ENCODE peak calls at places on chromosomes 1 and 21, in eight cellular contexts. One of them, this sample, is unnamed.

GRCh38 chr1:241775021-241775420 is 73.0 kb upstream of the EXO1 start:
- DNase-seq in cardiac muscle cell: no peak
- DNase-seq in neural progenitor cell: no peak
- DNase-seq in lower leg skin: no peak
- DNase-seq in GM23338: no peak
- DNase-seq in astrocyte of the spinal cord: no peak
- DNase-seq in fibroblast of pulmonary artery: no peak
- DNase-seq in AG09309: no peak
- DNase-seq in this sample: no peak

GRCh38 chr1:84653130-84653680 is 37.1 kb downstream of the SSX2IP start:
- DNase-seq in AG09309: no peak
- DNase-seq in neural progenitor cell: no peak
- DNase-seq in GM23338: peak
- DNase-seq in cardiac muscle cell: no peak
- DNase-seq in fibroblast of pulmonary artery: peak
- DNase-seq in astrocyte of the spinal cord: peak
- DNase-seq in lower leg skin: no peak
- DNase-seq in this sample: no peak

GRCh38 chr1:193706763-193707162 is 520.4 kb upstream of the B3GALT2 start:
- DNase-seq in neural progenitor cell: no peak
- DNase-seq in cardiac muscle cell: peak
- DNase-seq in astrocyte of the spinal cord: no peak
- DNase-seq in AG09309: no peak
- DNase-seq in lower leg skin: no peak
- DNase-seq in fibroblast of pulmonary artery: no peak
- DNase-seq in GM23338: no peak
- DNase-seq in this sample: no peak

GRCh38 chr1:70075751-70076150 is 129.6 kb downstream of the LRRC40 start:
- DNase-seq in cardiac muscle cell: no peak
- DNase-seq in neural progenitor cell: peak
- DNase-seq in fibroblast of pulmonary artery: no peak
- DNase-seq in GM23338: no peak
- DNase-seq in AG09309: no peak
- DNase-seq in astrocyte of the spinal cord: peak
- DNase-seq in lower leg skin: no peak
- DNase-seq in this sample: no peak

GRCh38 chr1:33719771-33720670 is 143.9 kb upstream of the HMGB4 start:
- DNase-seq in astrocyte of the spinal cord: peak
- DNase-seq in lower leg skin: no peak
- DNase-seq in GM23338: no peak
- DNase-seq in neural progenitor cell: no peak
- DNase-seq in cardiac muscle cell: peak
- DNase-seq in AG09309: peak
- DNase-seq in fibroblast of pulmonary artery: no peak
- DNase-seq in this sample: no peak

GRCh38 chr1:160208179-160209040 is 3.2 kb downstream of the PEA15 start:
- DNase-seq in neural progenitor cell: no peak
- DNase-seq in AG09309: no peak
- DNase-seq in cardiac muscle cell: no peak
- DNase-seq in astrocyte of the spinal cord: no peak
- DNase-seq in fibroblast of pulmonary artery: no peak
- DNase-seq in lower leg skin: no peak
- DNase-seq in GM23338: no peak
- DNase-seq in this sample: no peak

GRCh38 chr1:94044290-94044790 is 76.6 kb downstream of the ABCA4 start:
- DNase-seq in lower leg skin: no peak
- DNase-seq in neural progenitor cell: no peak
- DNase-seq in astrocyte of the spinal cord: no peak
- DNase-seq in cardiac muscle cell: peak
- DNase-seq in AG09309: no peak
- DNase-seq in fibroblast of pulmonary artery: no peak
- DNase-seq in GM23338: no peak
- DNase-seq in this sample: no peak

GRCh38 chr1:23555949-23556640 is 3.2 kb downstream of the ID3 start:
- DNase-seq in cardiac muscle cell: peak
- DNase-seq in GM23338: peak
- DNase-seq in neural progenitor cell: peak
- DNase-seq in fibroblast of pulmonary artery: peak
- DNase-seq in lower leg skin: no peak
- DNase-seq in AG09309: peak
- DNase-seq in astrocyte of the spinal cord: peak
- DNase-seq in this sample: no peak

GRCh38 chr1:185108324-185108723 is 48.4 kb downstream of the TRMT1L start:
- DNase-seq in fibroblast of pulmonary artery: peak
- DNase-seq in astrocyte of the spinal cord: peak
- DNase-seq in AG09309: no peak
- DNase-seq in neural progenitor cell: no peak
- DNase-seq in cardiac muscle cell: peak
- DNase-seq in GM23338: no peak
- DNase-seq in lower leg skin: no peak
- DNase-seq in this sample: no peak

GRCh38 chr1:115839706-115840095 is 1.2 kb downstream of the NHLH2 start:
- DNase-seq in cardiac muscle cell: no peak
- DNase-seq in GM23338: no peak
- DNase-seq in fibroblast of pulmonary artery: no peak
- DNase-seq in lower leg skin: no peak
- DNase-seq in AG09309: no peak
- DNase-seq in astrocyte of the spinal cord: no peak
- DNase-seq in neural progenitor cell: no peak
- DNase-seq in this sample: no peak

GRCh38 chr1:232227171-232227740 is 402.7 kb downstream of the SIPA1L2 start:
- DNase-seq in GM23338: peak
- DNase-seq in AG09309: no peak
- DNase-seq in lower leg skin: no peak
- DNase-seq in astrocyte of the spinal cord: no peak
- DNase-seq in fibroblast of pulmonary artery: peak
- DNase-seq in neural progenitor cell: peak
- DNase-seq in cardiac muscle cell: peak
- DNase-seq in this sample: no peak

GRCh38 chr21:23578027-23578426 is 2029.3 kb downstream of the MRPL39 start:
- DNase-seq in cardiac muscle cell: no peak
- DNase-seq in fibroblast of pulmonary artery: no peak
- DNase-seq in lower leg skin: no peak
- DNase-seq in GM23338: no peak
- DNase-seq in neural progenitor cell: no peak
- DNase-seq in astrocyte of the spinal cord: no peak
- DNase-seq in AG09309: no peak
- DNase-seq in this sample: no peak

GRCh38 chr1:17633654-17634053 is 94.2 kb downstream of the ARHGEF10L start:
- DNase-seq in lower leg skin: no peak
- DNase-seq in fibroblast of pulmonary artery: peak
- DNase-seq in astrocyte of the spinal cord: peak
- DNase-seq in cardiac muscle cell: no peak
- DNase-seq in neural progenitor cell: no peak
- DNase-seq in AG09309: no peak
- DNase-seq in GM23338: no peak
- DNase-seq in this sample: no peak

GRCh38 chr21:34635307-34635706 is 20.4 kb upstream of the RCAN1 start:
- DNase-seq in fibroblast of pulmonary artery: no peak
- DNase-seq in astrocyte of the spinal cord: no peak
- DNase-seq in cardiac muscle cell: no peak
- DNase-seq in AG09309: no peak
- DNase-seq in GM23338: peak
- DNase-seq in neural progenitor cell: peak
- DNase-seq in lower leg skin: no peak
- DNase-seq in this sample: no peak
- TF ChIP-seq CTCF in fibroblast of pulmonary artery: peak
- TF ChIP-seq CTCF in astrocyte of the spinal cord: no peak
- TF ChIP-seq CTCF in cardiac muscle cell: peak
- TF ChIP-seq CTCF in AG09309: peak
- TF ChIP-seq CTCF in GM23338: peak
- TF ChIP-seq CTCF in neural progenitor cell: peak
- TF ChIP-seq CTCF in lower leg skin: no peak
- TF ChIP-seq CTCF in this sample: peak

DNA sequence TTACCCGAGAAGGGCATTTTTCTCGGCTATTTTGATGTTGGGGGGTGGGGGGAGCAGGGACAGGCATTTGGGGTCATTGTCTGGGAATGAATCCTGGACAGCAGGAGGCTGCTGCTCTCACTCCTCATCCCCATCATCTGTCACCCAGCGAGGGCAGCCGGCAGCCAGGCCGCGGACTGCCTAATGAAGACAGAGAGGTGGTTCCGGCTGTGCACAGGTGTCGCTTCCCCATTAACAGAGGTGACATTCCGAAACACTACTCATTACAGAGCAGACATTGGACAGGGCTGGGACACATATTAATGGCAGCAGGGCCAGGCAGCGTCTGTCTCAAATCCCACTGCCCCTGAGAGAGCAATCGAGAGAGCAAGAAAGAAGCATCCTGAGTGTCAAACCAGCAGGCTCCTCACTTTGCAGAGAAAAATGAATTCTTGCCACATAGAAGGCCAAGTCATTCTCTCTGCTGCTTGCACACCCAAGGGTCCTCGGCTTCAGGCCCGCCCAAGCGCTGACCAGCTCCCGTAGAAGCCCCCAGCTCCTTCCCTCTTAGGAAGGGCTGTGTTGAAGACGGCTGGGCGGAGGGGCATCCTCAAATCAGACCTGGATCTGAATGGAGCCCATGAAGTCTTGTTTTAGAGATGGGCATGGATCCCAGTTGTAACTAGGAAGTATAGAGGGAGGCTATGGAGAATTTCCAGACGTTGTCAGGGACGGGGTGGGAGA is 8.0 kb upstream of the LEMD1 start:
- DNase-seq in AG09309: no peak
- DNase-seq in cardiac muscle cell: no peak
- DNase-seq in lower leg skin: no peak
- DNase-seq in neural progenitor cell: no peak
- DNase-seq in astrocyte of the spinal cord: no peak
- DNase-seq in GM23338: no peak
- DNase-seq in fibroblast of pulmonary artery: no peak
- DNase-seq in this sample: no peak
- H3K4me3 ChIP-seq in AG09309: no peak
- H3K4me3 ChIP-seq in cardiac muscle cell: no peak
- H3K4me3 ChIP-seq in lower leg skin: no peak
- H3K4me3 ChIP-seq in neural progenitor cell: peak
- H3K4me3 ChIP-seq in astrocyte of the spinal cord: peak
- H3K4me3 ChIP-seq in GM23338: peak
- H3K4me3 ChIP-seq in fibroblast of pulmonary artery: peak
- H3K4me3 ChIP-seq in this sample: peak

GRCh38 chr21:37530901-37531351 is 164.4 kb downstream of the DYRK1A start:
- DNase-seq in neural progenitor cell: peak
- DNase-seq in GM23338: no peak
- DNase-seq in fibroblast of pulmonary artery: no peak
- DNase-seq in cardiac muscle cell: no peak
- DNase-seq in AG09309: no peak
- DNase-seq in astrocyte of the spinal cord: no peak
- DNase-seq in lower leg skin: no peak
- DNase-seq in this sample: no peak

GRCh38 chr21:37531402-37532042 is 164.9 kb downstream of the DYRK1A start:
- DNase-seq in cardiac muscle cell: no peak
- DNase-seq in neural progenitor cell: peak
- DNase-seq in GM23338: no peak
- DNase-seq in astrocyte of the spinal cord: no peak
- DNase-seq in lower leg skin: no peak
- DNase-seq in AG09309: no peak
- DNase-seq in fibroblast of pulmonary artery: no peak
- DNase-seq in this sample: no peak

GRCh38 chr21:37534431-37534830 is 167.9 kb downstream of the DYRK1A start:
- DNase-seq in GM23338: no peak
- DNase-seq in fibroblast of pulmonary artery: no peak
- DNase-seq in cardiac muscle cell: no peak
- DNase-seq in astrocyte of the spinal cord: no peak
- DNase-seq in lower leg skin: no peak
- DNase-seq in neural progenitor cell: no peak
- DNase-seq in AG09309: no peak
- DNase-seq in this sample: no peak

GRCh38 chr21:37535130-37535529 is 168.6 kb downstream of the DYRK1A start:
- DNase-seq in AG09309: no peak
- DNase-seq in lower leg skin: no peak
- DNase-seq in neural progenitor cell: no peak
- DNase-seq in fibroblast of pulmonary artery: no peak
- DNase-seq in astrocyte of the spinal cord: no peak
- DNase-seq in cardiac muscle cell: no peak
- DNase-seq in GM23338: no peak
- DNase-seq in this sample: no peak

GRCh38 chr21:37532868-37533780 is 166.6 kb downstream of the DYRK1A start:
- DNase-seq in neural progenitor cell: no peak
- DNase-seq in fibroblast of pulmonary artery: peak
- DNase-seq in GM23338: no peak
- DNase-seq in AG09309: no peak
- DNase-seq in astrocyte of the spinal cord: peak
- DNase-seq in cardiac muscle cell: no peak
- DNase-seq in lower leg skin: no peak
- DNase-seq in this sample: no peak
- TF ChIP-seq CTCF in neural progenitor cell: no peak
- TF ChIP-seq CTCF in fibroblast of pulmonary artery: no peak
- TF ChIP-seq CTCF in GM23338: no peak
- TF ChIP-seq CTCF in AG09309: no peak
- TF ChIP-seq CTCF in astrocyte of the spinal cord: no peak
- TF ChIP-seq CTCF in cardiac muscle cell: no peak
- TF ChIP-seq CTCF in lower leg skin: no peak
- TF ChIP-seq CTCF in this sample: peak

DNA sequence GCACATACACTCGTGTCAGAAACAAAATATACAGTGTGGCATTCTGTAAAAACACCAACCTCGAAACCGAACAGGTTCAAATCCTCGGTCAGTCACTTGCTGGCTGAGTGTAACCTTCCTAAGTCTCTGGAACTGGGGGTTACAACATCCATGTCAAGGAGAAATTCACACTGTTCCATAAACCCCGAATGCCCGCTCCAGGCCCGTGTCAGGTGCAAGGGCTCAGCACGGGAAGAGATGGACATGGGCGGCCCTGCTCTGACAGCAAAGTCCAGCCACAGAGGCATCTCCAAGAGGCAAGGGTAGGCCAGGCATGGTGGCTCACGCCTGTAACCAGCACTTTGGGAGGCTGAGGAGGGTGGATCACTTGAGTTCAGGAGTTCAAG is 79.5 kb downstream of the SLC66A1 start:
- DNase-seq in cardiac muscle cell: no peak
- DNase-seq in GM23338: no peak
- DNase-seq in astrocyte of the spinal cord: no peak
- DNase-seq in fibroblast of pulmonary artery: no peak
- DNase-seq in lower leg skin: no peak
- DNase-seq in AG09309: no peak
- DNase-seq in neural progenitor cell: no peak
- DNase-seq in this sample: no peak
- H3K4me3 ChIP-seq in cardiac muscle cell: no peak
- H3K4me3 ChIP-seq in GM23338: no peak
- H3K4me3 ChIP-seq in astrocyte of the spinal cord: no peak
- H3K4me3 ChIP-seq in fibroblast of pulmonary artery: no peak
- H3K4me3 ChIP-seq in lower leg skin: no peak
- H3K4me3 ChIP-seq in AG09309: no peak
- H3K4me3 ChIP-seq in neural progenitor cell: no peak
- H3K4me3 ChIP-seq in this sample: no peak

DNA sequence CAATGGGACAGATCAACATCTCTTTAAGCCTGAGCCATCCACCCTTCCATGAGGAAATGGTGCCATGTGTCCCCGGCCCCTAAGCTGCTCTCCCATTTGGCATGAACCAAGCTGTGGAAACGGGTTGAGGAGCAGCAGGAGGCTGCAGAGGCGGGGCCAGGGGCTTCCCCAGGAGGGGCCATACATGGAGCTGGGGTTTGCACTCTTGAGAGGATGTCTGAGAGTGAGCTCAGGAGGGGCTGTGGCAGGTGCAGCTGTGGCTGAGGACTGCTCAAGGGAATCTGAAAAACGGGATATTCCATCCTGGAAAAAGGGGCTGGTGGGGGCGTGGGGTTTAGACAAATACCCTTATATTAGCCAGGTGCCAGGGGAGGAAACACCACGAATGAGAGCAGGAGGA is 7.1 kb upstream of the CLEC20A start:
- DNase-seq in AG09309: no peak
- DNase-seq in cardiac muscle cell: no peak
- DNase-seq in lower leg skin: no peak
- DNase-seq in fibroblast of pulmonary artery: no peak
- DNase-seq in astrocyte of the spinal cord: no peak
- DNase-seq in neural progenitor cell: no peak
- DNase-seq in GM23338: no peak
- DNase-seq in this sample: no peak
- TF ChIP-seq CTCF in AG09309: no peak
- TF ChIP-seq CTCF in cardiac muscle cell: no peak
- TF ChIP-seq CTCF in lower leg skin: no peak
- TF ChIP-seq CTCF in fibroblast of pulmonary artery: no peak
- TF ChIP-seq CTCF in astrocyte of the spinal cord: no peak
- TF ChIP-seq CTCF in neural progenitor cell: no peak
- TF ChIP-seq CTCF in GM23338: no peak
- TF ChIP-seq CTCF in this sample: no peak